ENCODE peak calls at places on chromosomes 5 and 9, in nine cellular contexts. One of them, this sample, is unnamed.

GRCh38 chr5:169701910-169702451 is 64.9 kb downstream of the DOCK2 start:
- DNase-seq in fibroblast of lung: peak; percentile 76
- DNase-seq in neural progenitor cell: peak; percentile 31
- DNase-seq in HCT116: no peak
- DNase-seq in endothelial cell of umbilical vein: peak; percentile 45
- DNase-seq in K562: no peak
- DNase-seq in GM23248: peak; percentile 70
- DNase-seq in GM12878: no peak
- DNase-seq in H1: no peak
- DNase-seq in this sample: peak; percentile 52

GRCh38 chr5:132714456-132715307 is 22.7 kb downstream of the KIF3A start:
- DNase-seq in fibroblast of lung: peak; percentile 43
- DNase-seq in neural progenitor cell: no peak
- DNase-seq in HCT116: no peak
- DNase-seq in endothelial cell of umbilical vein: peak; percentile 28
- DNase-seq in K562: peak; percentile 22
- DNase-seq in GM23248: peak; percentile 42
- DNase-seq in GM12878: no peak
- DNase-seq in H1: no peak
- DNase-seq in this sample: peak; percentile 19

GRCh38 chr5:170283296-170283695 is 14.3 kb downstream of the LCP2 start:
- DNase-seq in fibroblast of lung: no peak
- DNase-seq in neural progenitor cell: no peak
- DNase-seq in HCT116: no peak
- DNase-seq in endothelial cell of umbilical vein: no peak
- DNase-seq in K562: no peak
- DNase-seq in GM23248: no peak
- DNase-seq in GM12878: no peak
- DNase-seq in H1: no peak
- DNase-seq in this sample: no peak

GRCh38 chr5:62284946-62285891 is 20.8 kb upstream of the KIF2A start:
- DNase-seq in fibroblast of lung: no peak
- DNase-seq in neural progenitor cell: no peak
- DNase-seq in HCT116: no peak
- DNase-seq in endothelial cell of umbilical vein: no peak
- DNase-seq in K562: peak; percentile 59
- DNase-seq in GM23248: no peak
- DNase-seq in GM12878: peak; percentile 71
- DNase-seq in H1: no peak
- DNase-seq in this sample: no peak

GRCh38 chr9:13939129-13939528 is 374.8 kb downstream of the NFIB start:
- DNase-seq in fibroblast of lung: peak; percentile 90
- DNase-seq in neural progenitor cell: no peak
- DNase-seq in HCT116: no peak
- DNase-seq in endothelial cell of umbilical vein: peak; percentile 91
- DNase-seq in K562: no peak
- DNase-seq in GM23248: peak; percentile 89
- DNase-seq in GM12878: no peak
- DNase-seq in H1: no peak
- DNase-seq in this sample: no peak

GRCh38 chr5:78586251-78586650 is 62.3 kb downstream of the LHFPL2 start:
- DNase-seq in fibroblast of lung: peak; percentile 97
- DNase-seq in neural progenitor cell: no peak
- DNase-seq in HCT116: no peak
- DNase-seq in endothelial cell of umbilical vein: peak; percentile 74
- DNase-seq in K562: no peak
- DNase-seq in GM23248: peak; percentile 98
- DNase-seq in GM12878: no peak
- DNase-seq in H1: no peak
- DNase-seq in this sample: no peak

GRCh38 chr5:54311178-54311811 is 922 bp upstream of the ARL15 start:
- DNase-seq in fibroblast of lung: peak; percentile 47
- DNase-seq in neural progenitor cell: no peak
- DNase-seq in HCT116: no peak
- DNase-seq in endothelial cell of umbilical vein: peak; percentile 62
- DNase-seq in K562: no peak
- DNase-seq in GM23248: peak; percentile 52
- DNase-seq in GM12878: no peak
- DNase-seq in H1: no peak
- DNase-seq in this sample: peak; percentile 42

GRCh38 chr5:74934949-74935751 is 69.0 kb upstream of the FAM169A start:
- DNase-seq in fibroblast of lung: peak; percentile 52
- DNase-seq in neural progenitor cell: peak; percentile 64
- DNase-seq in HCT116: peak; percentile 38
- DNase-seq in endothelial cell of umbilical vein: peak; percentile 95
- DNase-seq in K562: no peak
- DNase-seq in GM23248: peak; percentile 66
- DNase-seq in GM12878: no peak
- DNase-seq in H1: no peak
- DNase-seq in this sample: peak; percentile 49

GRCh38 chr5:132238169-132238744 is 10.6 kb upstream of the P4HA2 start:
- DNase-seq in fibroblast of lung: peak; percentile 69
- DNase-seq in neural progenitor cell: peak; percentile 70
- DNase-seq in HCT116: no peak
- DNase-seq in endothelial cell of umbilical vein: peak; percentile 69
- DNase-seq in K562: peak; percentile 78
- DNase-seq in GM23248: peak; percentile 74
- DNase-seq in GM12878: peak; percentile 32
- DNase-seq in H1: no peak
- DNase-seq in this sample: peak; percentile 92

DNA sequence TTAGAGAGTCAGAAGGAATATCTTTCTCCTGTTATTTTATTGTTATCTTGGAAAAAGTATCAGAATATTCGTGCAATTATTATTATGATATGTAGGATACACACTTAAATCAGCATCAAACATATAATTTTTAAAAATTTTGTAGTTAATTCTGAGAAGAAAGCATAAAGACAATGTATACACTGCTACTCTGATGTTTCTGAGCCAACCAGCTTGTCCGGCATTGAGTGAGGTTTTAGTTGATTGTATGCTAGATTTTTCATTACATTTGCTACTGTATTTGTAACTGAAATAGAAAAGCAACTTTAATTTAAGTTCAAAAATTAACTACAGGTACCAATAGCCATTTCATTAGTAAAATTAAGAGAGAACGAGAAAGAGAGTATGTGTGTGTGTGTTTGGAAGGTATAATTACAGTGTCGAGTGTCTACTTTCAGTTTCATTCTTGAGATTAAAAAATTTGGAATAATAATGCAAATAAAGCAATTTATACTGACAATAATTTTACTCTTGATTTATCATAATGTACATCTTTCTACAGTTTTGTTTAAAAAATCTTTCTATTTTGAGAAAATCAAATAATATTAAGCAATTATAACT is 160.4 kb upstream of the CDH12 start:
- DNase-seq in fibroblast of lung: peak; percentile 41
- DNase-seq in neural progenitor cell: no peak
- DNase-seq in HCT116: no peak
- DNase-seq in endothelial cell of umbilical vein: no peak
- DNase-seq in K562: no peak
- DNase-seq in GM23248: no peak
- DNase-seq in GM12878: no peak
- DNase-seq in H1: no peak
- DNase-seq in this sample: no peak
- H3K4me3 ChIP-seq in fibroblast of lung: peak overlapping the region; percentile 76
- H3K4me3 ChIP-seq in neural progenitor cell: no peak overlapping the region
- H3K4me3 ChIP-seq in HCT116: no peak overlapping the region
- H3K4me3 ChIP-seq in endothelial cell of umbilical vein: no peak overlapping the region
- H3K4me3 ChIP-seq in K562: no peak overlapping the region
- H3K4me3 ChIP-seq in GM23248: no peak overlapping the region
- H3K4me3 ChIP-seq in GM12878: no peak overlapping the region
- H3K4me3 ChIP-seq in H1: no peak overlapping the region
- H3K4me3 ChIP-seq in this sample: no peak overlapping the region

DNA sequence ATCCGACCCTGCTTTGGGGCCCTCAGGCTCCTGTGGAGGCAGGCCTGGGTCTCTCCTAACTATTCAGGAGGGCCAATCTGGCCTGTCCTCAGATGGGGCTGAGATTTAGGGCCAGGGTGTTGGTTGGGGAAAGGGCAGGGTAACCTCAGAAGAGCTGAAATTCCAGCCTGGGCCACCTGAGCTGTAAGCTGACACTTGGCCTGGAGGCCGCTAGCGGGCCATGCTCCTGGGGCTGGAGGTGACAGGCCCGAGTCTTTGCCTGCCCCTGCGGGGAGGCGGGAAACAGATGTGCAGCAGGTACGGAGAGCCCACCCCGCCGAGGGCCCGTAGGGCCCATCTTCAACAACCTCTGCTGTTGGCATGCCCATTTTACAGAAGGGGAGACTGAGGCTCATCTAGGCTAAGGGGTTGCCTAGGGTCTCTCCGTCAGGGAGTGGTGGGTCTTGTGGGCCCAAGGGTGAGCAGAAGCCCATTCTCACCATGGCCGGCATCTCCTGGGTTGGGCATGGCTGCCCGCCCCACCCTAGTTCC is 69.5 kb downstream of the RXRA start:
- DNase-seq in fibroblast of lung: no peak
- DNase-seq in neural progenitor cell: no peak
- DNase-seq in HCT116: no peak
- DNase-seq in endothelial cell of umbilical vein: no peak
- DNase-seq in K562: no peak
- DNase-seq in GM23248: no peak
- DNase-seq in GM12878: no peak
- DNase-seq in H1: no peak
- DNase-seq in this sample: no peak
- H3K4me2 ChIP-seq in fibroblast of lung: no peak overlapping the region
- H3K4me2 ChIP-seq in neural progenitor cell: no peak overlapping the region
- H3K4me2 ChIP-seq in HCT116: no peak overlapping the region
- H3K4me2 ChIP-seq in endothelial cell of umbilical vein: peak overlapping the region; percentile 19
- H3K4me2 ChIP-seq in K562: no peak overlapping the region
- H3K4me2 ChIP-seq in GM23248: no peak overlapping the region
- H3K4me2 ChIP-seq in GM12878: peak overlapping the region; percentile 95
- H3K4me2 ChIP-seq in H1: no peak overlapping the region
- H3K4me2 ChIP-seq in this sample: no peak overlapping the region

GRCh38 chr5:32778403-32778802 is 67.3 kb downstream of the NPR3 start:
- DNase-seq in fibroblast of lung: no peak
- DNase-seq in neural progenitor cell: no peak
- DNase-seq in HCT116: no peak
- DNase-seq in endothelial cell of umbilical vein: no peak
- DNase-seq in K562: no peak
- DNase-seq in GM23248: no peak
- DNase-seq in GM12878: no peak
- DNase-seq in H1: no peak
- DNase-seq in this sample: no peak

GRCh38 chr5:32785639-32786216 is 74.6 kb downstream of the NPR3 start:
- DNase-seq in fibroblast of lung: peak; percentile 93
- DNase-seq in neural progenitor cell: no peak
- DNase-seq in HCT116: peak; percentile 7
- DNase-seq in endothelial cell of umbilical vein: no peak
- DNase-seq in K562: no peak
- DNase-seq in GM23248: no peak
- DNase-seq in GM12878: peak; percentile 11
- DNase-seq in H1: no peak
- DNase-seq in this sample: no peak

GRCh38 chr5:32779754-32780415 is 68.8 kb downstream of the NPR3 start:
- DNase-seq in fibroblast of lung: no peak
- DNase-seq in neural progenitor cell: peak; percentile 39
- DNase-seq in HCT116: no peak
- DNase-seq in endothelial cell of umbilical vein: no peak
- DNase-seq in K562: no peak
- DNase-seq in GM23248: no peak
- DNase-seq in GM12878: no peak
- DNase-seq in H1: no peak
- DNase-seq in this sample: no peak

GRCh38 chr5:32780508-32780919 is 69.4 kb downstream of the NPR3 start:
- DNase-seq in fibroblast of lung: no peak
- DNase-seq in neural progenitor cell: no peak
- DNase-seq in HCT116: no peak
- DNase-seq in endothelial cell of umbilical vein: no peak
- DNase-seq in K562: no peak
- DNase-seq in GM23248: peak; percentile 11
- DNase-seq in GM12878: no peak
- DNase-seq in H1: no peak
- DNase-seq in this sample: no peak

GRCh38 chr5:32783658-32784057 is 72.5 kb downstream of the NPR3 start:
- DNase-seq in fibroblast of lung: no peak
- DNase-seq in neural progenitor cell: no peak
- DNase-seq in HCT116: no peak
- DNase-seq in endothelial cell of umbilical vein: no peak
- DNase-seq in K562: no peak
- DNase-seq in GM23248: no peak
- DNase-seq in GM12878: no peak
- DNase-seq in H1: no peak
- DNase-seq in this sample: no peak
- TF ChIP-seq EZH2 in fibroblast of lung: no peak
- TF ChIP-seq EZH2 in neural progenitor cell: no peak
- TF ChIP-seq EZH2 in HCT116: no peak
- TF ChIP-seq EZH2 in endothelial cell of umbilical vein: no peak
- TF ChIP-seq EZH2 in K562: no peak
- TF ChIP-seq EZH2 in GM23248: no peak
- TF ChIP-seq EZH2 in GM12878: no peak
- TF ChIP-seq EZH2 in H1: no peak
- TF ChIP-seq EZH2 in this sample: no peak

DNA sequence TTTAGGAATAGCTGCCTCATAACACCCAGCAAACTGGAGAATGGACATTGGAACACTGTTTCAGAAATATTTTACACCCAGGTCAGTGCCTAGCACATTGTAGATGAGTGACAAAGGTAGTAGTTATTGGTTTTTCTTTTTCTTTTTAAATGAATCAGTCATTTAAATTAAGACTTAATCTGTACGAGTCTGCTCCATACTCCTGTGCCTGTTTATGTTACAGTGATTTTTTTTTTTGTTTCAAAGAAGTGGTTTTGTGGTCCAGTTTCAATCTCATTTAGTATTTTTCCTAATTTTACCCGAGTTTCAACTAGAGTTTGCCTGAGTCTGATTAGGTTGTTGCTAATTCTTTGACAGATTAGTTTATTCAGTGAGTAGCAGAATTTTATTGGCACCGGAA is 16.2 kb downstream of the LMNB1 start:
- DNase-seq in fibroblast of lung: no peak
- DNase-seq in neural progenitor cell: no peak
- DNase-seq in HCT116: no peak
- DNase-seq in endothelial cell of umbilical vein: no peak
- DNase-seq in K562: no peak
- DNase-seq in GM23248: no peak
- DNase-seq in GM12878: no peak
- DNase-seq in H1: no peak
- DNase-seq in this sample: no peak
- H3K4me3 ChIP-seq in fibroblast of lung: no peak overlapping the region
- H3K4me3 ChIP-seq in neural progenitor cell: no peak overlapping the region
- H3K4me3 ChIP-seq in HCT116: no peak overlapping the region
- H3K4me3 ChIP-seq in endothelial cell of umbilical vein: no peak overlapping the region
- H3K4me3 ChIP-seq in K562: no peak overlapping the region
- H3K4me3 ChIP-seq in GM23248: no peak overlapping the region
- H3K4me3 ChIP-seq in GM12878: peak overlapping the region; percentile 42
- H3K4me3 ChIP-seq in H1: no peak overlapping the region
- H3K4me3 ChIP-seq in this sample: no peak overlapping the region

GRCh38 chr9:133618726-133619125 is 9.5 kb upstream of the FAM163B start:
- DNase-seq in fibroblast of lung: no peak
- DNase-seq in neural progenitor cell: no peak
- DNase-seq in HCT116: no peak
- DNase-seq in endothelial cell of umbilical vein: no peak
- DNase-seq in K562: no peak
- DNase-seq in GM23248: no peak
- DNase-seq in GM12878: no peak
- DNase-seq in H1: no peak
- DNase-seq in this sample: no peak
- H3K4me2 ChIP-seq in fibroblast of lung: no peak overlapping the region
- H3K4me2 ChIP-seq in neural progenitor cell: no peak overlapping the region
- H3K4me2 ChIP-seq in HCT116: no peak overlapping the region
- H3K4me2 ChIP-seq in endothelial cell of umbilical vein: no peak overlapping the region
- H3K4me2 ChIP-seq in K562: no peak overlapping the region
- H3K4me2 ChIP-seq in GM23248: no peak overlapping the region
- H3K4me2 ChIP-seq in GM12878: no peak overlapping the region
- H3K4me2 ChIP-seq in H1: no peak overlapping the region
- H3K4me2 ChIP-seq in this sample: no peak overlapping the region

This sample was measured in GM23338.